ENCODE peak calls at places on chromosomes 11 and 22, in eight cellular contexts. C is mesothelial cell of epicardium, E is natural killer cell, N is epithelial cell of esophagus, R is AG10803, P is fibroblast of the aortic adventitia, T is mammary epithelial cell, W is fibroblast of pulmonary artery. H is an unnamed sample.

GRCh38 chr22:37558815-37559214 is 1.5 kb upstream of the CDC42EP1 start:
- DNase-seq in E (no peak), N (no peak), P (no peak), T (no peak), W (no peak), C (no peak), R (no peak), H (no peak)

GRCh38 chr11:74288161-74288560 is 23.3 kb downstream of the P4HA3 start:
- DNase-seq in E (no peak), P (peak), W (peak), C (no peak), N (peak), T (peak), R (peak), H (peak)

GRCh38 chr11:8098361-8098760 is 17.4 kb downstream of the TUB start:
- DNase-seq in N (peak), C (no peak), W (no peak), E (no peak), R (peak), P (peak), T (no peak), H (peak)

GRCh38 chr11:78432058-78432515 is 14.5 kb upstream of the GAB2 start:
- DNase-seq in T (no peak), R (no peak), E (no peak), P (peak), N (no peak), C (no peak), W (peak), H (peak)

GRCh38 chr11:66044757-66045156 is 4.2 kb downstream of the GAL3ST3 start:
- DNase-seq in R (no peak), C (no peak), W (no peak), N (peak), P (no peak), T (no peak), E (peak), H (no peak)

GRCh38 chr11:73323464-73323863 is 15.4 kb downstream of the ARHGEF17 start:
- DNase-seq in T (no peak), W (peak), N (no peak), R (peak), E (no peak), C (peak), P (peak), H (peak)

GRCh38 chr11:10108901-10109665 is 184.9 kb downstream of the SBF2 start:
- DNase-seq in E (no peak), R (peak), C (no peak), T (no peak), P (peak), W (peak), N (no peak), H (peak)

GRCh38 chr11:123194308-123195181 is 503 bp downstream of the CLMP start:
- DNase-seq in T (peak), P (peak), C (no peak), R (peak), N (peak), W (peak), E (no peak), H (peak)

GRCh38 chr11:19961225-19961624 is 199.1 kb downstream of the DBX1 start:
- DNase-seq in P (no peak), N (no peak), R (no peak), W (no peak), T (no peak), C (no peak), E (no peak), H (no peak)

GRCh38 chr11:58938398-58938797 is 890 bp upstream of the GLYATL1 start:
- DNase-seq in W (no peak), P (peak), R (no peak), C (no peak), E (no peak), T (no peak), N (peak), H (no peak)

GRCh38 chr11:73137262-73137941 is 4.7 kb downstream of the FCHSD2 start:
- DNase-seq in T (no peak), R (no peak), C (no peak), E (no peak), N (no peak), W (no peak), P (no peak), H (no peak)

GRCh38 chr22:19880786-19881569 is 26.3 kb upstream of the GNB1L start:
- DNase-seq in P (peak), R (peak), W (peak), N (peak), C (peak), T (peak), E (no peak), H (peak)

GRCh38 chr11:1022908-1023810 is 13.4 kb downstream of the MUC6 start:
- DNase-seq in R (no peak), P (no peak), T (no peak), W (no peak), E (no peak), N (no peak), C (no peak), H (no peak)

GRCh38 chr11:110921742-110922200 is 209.5 kb upstream of the ARHGAP20 start:
- DNase-seq in W (peak), N (no peak), C (no peak), T (no peak), E (no peak), R (peak), P (peak), H (peak)

GRCh38 chr22:45310331-45311032 is 748 bp downstream of the FAM118A start:
- DNase-seq in E (no peak), N (no peak), R (no peak), T (no peak), W (no peak), P (no peak), C (no peak), H (no peak)

GRCh38 chr22:45268167-45268957 is 16.4 kb upstream of the UPK3A start:
- DNase-seq in W (no peak), N (no peak), E (no peak), T (no peak), C (no peak), P (no peak), R (no peak), H (no peak)

GRCh38 chr11:12193515-12194336 is 83.3 kb downstream of the MICAL2 start:
- DNase-seq in C (no peak), T (no peak), W (no peak), R (no peak), N (no peak), E (no peak), P (no peak), H (no peak)

DNA sequence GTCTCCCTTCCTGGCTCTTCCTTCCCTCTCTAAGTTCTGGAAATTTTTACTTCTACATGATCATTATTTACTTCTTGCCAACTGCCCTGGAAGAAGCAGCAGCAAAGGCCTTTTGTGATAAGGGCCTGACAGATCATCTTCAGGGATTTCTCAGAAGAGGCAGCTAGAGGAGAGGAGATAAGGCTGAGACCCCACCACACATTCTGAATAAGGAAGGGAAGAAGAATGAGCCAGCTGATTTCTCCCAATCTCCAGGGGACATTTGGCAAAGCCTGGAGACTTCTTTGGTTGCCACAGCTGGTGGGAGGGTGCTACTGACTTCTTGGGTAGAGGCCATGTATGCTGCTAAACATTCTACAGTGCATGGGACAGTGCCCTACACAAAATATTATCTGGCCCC is 122.4 kb upstream of the OR9Q1 start:
- DNase-seq in C (no peak), P (no peak), W (no peak), E (no peak), T (no peak), N (no peak), R (no peak), H (no peak)
- TF ChIP-seq CTCF in C (no peak), P (no peak), W (no peak), E (no peak), T (no peak), N (no peak), R (no peak), H (no peak)

DNA sequence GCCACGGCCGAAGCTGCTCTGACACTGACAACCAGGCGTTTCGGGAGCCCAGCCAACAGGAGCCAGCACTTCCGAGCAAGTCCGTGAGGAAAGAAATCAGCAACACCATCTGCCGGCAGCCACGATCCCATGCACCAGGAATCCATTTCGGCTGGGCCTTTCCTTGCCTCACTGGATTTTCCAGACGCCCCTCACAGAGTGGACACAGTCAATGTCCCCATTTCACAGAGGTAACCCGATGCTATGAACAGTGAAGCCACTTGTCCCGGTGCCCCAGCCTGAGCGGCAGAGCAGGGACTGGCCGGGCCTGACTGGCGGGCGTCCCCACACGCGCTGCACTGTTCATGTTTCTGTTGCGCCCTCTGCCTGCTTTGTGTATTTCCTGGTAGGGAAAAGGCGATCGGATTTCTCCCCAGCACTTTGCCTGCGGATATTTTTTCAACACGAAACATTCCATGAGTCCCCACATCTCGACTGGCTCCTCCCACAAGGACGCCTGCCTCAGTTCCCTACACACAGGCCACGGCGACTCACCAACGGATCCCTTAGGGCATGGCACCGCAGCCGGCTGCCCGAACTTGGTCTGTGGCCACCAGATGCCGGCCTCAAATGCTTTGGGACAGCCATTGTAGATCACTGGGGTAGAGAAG is 55.3 kb downstream of the TRMU start:
- DNase-seq in W (peak), P (peak), N (peak), T (peak), C (no peak), R (peak), E (no peak), H (peak)
- TF ChIP-seq CTCF in W (peak), P (peak), N (peak), T (no peak), C (no peak), R (peak), E (no peak), H (peak)

GRCh38 chr22:18033204-18033998 is 9.0 kb upstream of the MICAL3 start:
- DNase-seq in E (no peak), T (no peak), C (no peak), P (peak), N (no peak), W (peak), R (peak), H (peak)
- TF ChIP-seq CTCF in E (no peak), T (no peak), C (no peak), P (peak), N (peak), W (peak), R (peak), H (no peak)

DNA sequence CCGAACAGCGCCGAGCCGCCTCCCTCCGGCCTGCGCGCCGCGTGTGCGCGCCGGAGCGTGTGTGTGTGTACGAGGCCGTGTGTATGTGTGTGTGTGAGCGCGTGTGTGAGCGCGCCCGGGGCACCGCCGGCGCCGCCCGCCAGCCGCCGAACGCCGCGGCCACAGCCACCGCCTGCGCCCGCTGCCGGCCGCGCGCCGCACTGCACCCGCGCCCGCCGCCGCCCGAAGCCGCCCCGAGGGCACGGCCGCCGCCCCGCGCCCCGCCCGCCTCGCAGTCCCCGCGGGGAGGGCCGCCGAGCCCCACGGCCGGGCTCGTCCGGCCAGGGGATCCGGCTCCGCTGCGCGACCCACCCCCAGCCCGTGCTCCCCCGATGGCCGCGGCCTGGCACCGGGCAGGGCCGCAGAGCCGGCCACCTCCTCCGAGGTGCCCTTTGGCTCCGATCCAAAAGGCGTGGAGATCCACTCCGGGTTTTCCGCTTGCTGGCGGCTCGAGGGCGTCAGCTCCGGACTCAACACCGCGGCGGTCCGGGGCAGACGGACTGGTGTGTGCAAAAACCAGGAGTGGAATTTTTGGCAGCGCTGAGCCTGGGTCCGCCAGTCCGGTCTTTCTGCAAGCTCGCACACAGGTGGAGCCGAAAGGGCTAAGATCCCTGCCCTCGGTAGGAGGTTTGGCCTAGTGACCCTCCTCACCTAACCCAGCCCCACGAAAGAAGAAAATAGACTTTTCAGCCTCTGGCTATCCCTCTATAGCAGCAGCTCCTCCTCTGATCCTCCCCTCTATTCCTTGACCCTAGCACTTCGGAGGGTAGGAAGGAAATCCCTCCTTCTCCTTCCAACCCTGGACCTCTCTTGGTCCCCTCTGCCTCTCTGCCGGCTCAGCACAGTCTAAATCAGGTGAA is at the start of gene SYT7:
- DNase-seq in N (peak), E (peak), C (peak), P (peak), R (peak), W (peak), T (peak), H (peak)
- TF ChIP-seq CTCF in N (no peak), E (peak), C (no peak), P (peak), R (no peak), W (no peak), T (peak), H (no peak)

GRCh38 chr11:25596701-25597100 is 735.2 kb upstream of the ANO3 start:
- DNase-seq in C (no peak), P (no peak), R (no peak), W (no peak), E (no peak), N (peak), T (peak), H (no peak)
- TF ChIP-seq CTCF in C (no peak), P (no peak), R (no peak), W (no peak), E (no peak), N (no peak), T (no peak), H (no peak)

DNA sequence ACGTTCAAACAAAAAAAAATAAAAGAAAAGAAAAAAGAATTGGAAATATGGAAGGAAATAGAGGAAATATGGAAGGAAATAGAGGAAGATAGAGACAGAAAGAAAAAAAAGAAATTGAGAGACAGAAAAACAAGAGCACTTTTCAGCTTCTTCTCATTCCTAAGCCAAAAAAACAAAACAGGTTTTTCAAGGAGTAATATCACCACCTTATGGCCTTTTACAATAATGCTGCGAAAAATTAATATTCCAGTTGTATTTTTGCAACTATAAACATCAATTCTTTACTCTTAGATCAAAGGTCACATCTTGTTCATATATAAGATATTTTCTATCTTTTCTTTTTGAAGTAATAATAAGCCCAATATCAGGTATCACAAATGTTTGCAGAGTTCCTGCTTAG is 328.3 kb downstream of the FAT3 start:
- DNase-seq in W (peak), C (no peak), P (peak), T (peak), E (no peak), R (peak), N (peak), H (peak)
- TF ChIP-seq CTCF in W (peak), C (no peak), P (no peak), T (peak), E (no peak), R (peak), N (no peak), H (no peak)

GRCh38 chr11:57562596-57562995 is 4.9 kb downstream of the UBE2L6 start:
- DNase-seq in P (no peak), C (no peak), E (no peak), T (peak), W (no peak), R (no peak), N (peak), H (no peak)
- TF ChIP-seq CTCF in P (no peak), C (no peak), E (no peak), T (peak), W (no peak), R (no peak), N (no peak), H (no peak)

DNA sequence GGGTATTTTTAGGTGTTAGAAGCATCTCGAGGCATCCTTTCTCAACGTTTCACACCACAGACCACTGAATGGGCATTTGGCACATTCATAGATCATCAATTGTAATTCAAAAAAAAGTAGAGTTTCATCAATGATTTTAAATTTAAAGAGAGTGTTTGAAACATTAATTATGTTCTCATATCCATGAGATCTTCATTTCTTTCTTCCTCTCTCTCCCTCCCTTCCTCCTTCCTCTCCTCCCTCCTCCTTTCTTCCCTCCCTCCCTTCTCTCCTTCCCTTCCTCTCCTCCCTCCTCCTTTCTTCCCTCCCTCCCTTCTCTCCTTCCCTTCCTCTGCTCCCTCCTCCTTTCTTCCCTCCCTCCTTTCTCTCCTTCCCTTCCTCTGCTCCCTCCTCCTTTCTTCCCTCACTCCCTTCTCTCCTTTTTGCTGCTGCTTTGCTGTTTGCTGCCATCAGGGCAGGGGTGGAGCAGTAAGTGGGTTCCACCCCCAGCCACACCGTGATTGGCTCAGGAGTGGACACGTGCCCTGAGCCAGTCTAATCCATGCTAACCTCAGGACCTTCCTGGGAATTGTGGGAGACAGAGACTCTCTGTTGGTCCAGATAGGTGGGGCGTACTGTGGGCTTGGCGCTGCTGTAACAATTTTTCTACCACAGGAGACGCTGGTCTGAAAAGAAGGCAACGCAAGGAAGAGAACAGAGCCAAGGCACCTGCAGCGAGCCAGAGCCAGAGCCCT is 33.8 kb upstream of the APOBEC3A start:
- DNase-seq in T (peak), N (peak), P (peak), E (no peak), C (no peak), R (peak), W (peak), H (peak)
- TF ChIP-seq CTCF in T (peak), N (peak), P (peak), E (no peak), C (no peak), R (peak), W (peak), H (peak)

DNA sequence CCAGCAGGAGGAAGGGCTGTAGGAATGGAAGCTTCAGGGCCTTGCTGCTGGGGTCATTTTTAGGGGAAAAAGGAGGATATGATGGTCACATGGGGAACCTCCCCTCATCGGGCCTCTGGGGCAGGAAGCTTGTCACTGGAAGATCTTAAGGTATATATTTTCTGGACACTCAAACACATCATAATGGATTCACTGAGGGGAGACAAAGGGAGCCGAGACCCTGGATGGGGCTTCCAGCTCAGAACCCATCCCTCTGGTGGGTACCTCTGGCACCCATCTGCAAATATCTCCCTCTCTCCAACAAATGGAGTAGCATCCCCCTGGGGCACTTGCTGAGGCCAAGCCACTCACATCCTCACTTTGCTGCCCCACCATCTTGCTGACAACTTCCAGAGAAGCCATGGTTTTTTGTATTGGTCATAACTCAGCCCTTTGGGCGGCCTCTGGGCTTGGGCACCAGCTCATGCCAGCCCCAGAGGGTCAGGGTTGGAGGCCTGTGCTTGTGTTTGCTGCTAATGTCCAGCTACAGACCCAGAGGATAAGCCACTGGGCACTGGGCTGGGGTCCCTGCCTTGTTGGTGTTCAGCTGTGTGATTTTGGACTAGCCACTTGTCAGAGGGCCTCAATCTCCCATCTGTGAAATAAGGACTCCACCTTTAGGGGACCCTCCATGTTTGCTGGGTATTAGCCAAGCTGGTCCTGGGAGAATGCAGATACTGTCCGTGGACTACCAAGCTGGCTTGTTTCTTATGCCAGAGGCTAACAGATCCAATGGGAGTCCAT is 14.1 kb downstream of the IL10RA start:
- DNase-seq in P (no peak), T (no peak), C (no peak), E (peak), W (no peak), R (no peak), N (no peak), H (no peak)
- TF ChIP-seq CTCF in P (no peak), T (no peak), C (no peak), E (no peak), W (no peak), R (no peak), N (no peak), H (no peak)